ENCODE peak calls at places on chromosomes 3 and 15, in four cellular contexts. A is EL, I is NCI-H69, U is activated gamma-delta T cell treated with Interleukin-2 at 50 U/mL for 16 hours. Z is an unnamed sample.

GRCh38 chr15:43958894-43959330 is 132.1 kb downstream of the WDR76 start:
- DNase-seq in I (peak), A (peak), U (no peak), Z (peak)

GRCh38 chr3:34388836-34389235 is 590.4 kb downstream of the PDCD6IP start:
- DNase-seq in U (no peak), I (no peak), A (no peak), Z (no peak)

GRCh38 chr3:123289336-123290106 is 87.8 kb downstream of the SEC22A start:
- DNase-seq in U (no peak), I (no peak), A (no peak), Z (no peak)

GRCh38 chr15:33107950-33108349 is 86.6 kb downstream of the FMN1 start:
- DNase-seq in A (peak), U (no peak), I (no peak), Z (no peak)

GRCh38 chr3:23863060-23863459 is 53.7 kb downstream of the NKIRAS1 start:
- DNase-seq in U (no peak), I (no peak), A (no peak), Z (no peak)

GRCh38 chr3:42165211-42165610 is 74.1 kb downstream of the TRAK1 start:
- DNase-seq in I (no peak), U (no peak), A (no peak), Z (no peak)

GRCh38 chr3:53630547-53630946 is 136.1 kb downstream of the CACNA1D start:
- DNase-seq in U (no peak), A (no peak), I (peak), Z (no peak)

GRCh38 chr15:48775556-48775955 is 35.3 kb downstream of the CEP152 start:
- DNase-seq in U (no peak), A (no peak), I (no peak), Z (no peak)

GRCh38 chr3:50502225-50502583 is 1.2 kb downstream of the CACNA2D2 start:
- DNase-seq in A (no peak), I (peak), U (no peak), Z (no peak)

GRCh38 chr3:107855710-107856109 is 235.1 kb downstream of the CD47 start:
- DNase-seq in I (peak), A (peak), U (no peak), Z (no peak)

GRCh38 chr15:64490598-64491259 is 30.4 kb downstream of the ZNF609 start:
- DNase-seq in A (no peak), I (no peak), U (no peak), Z (peak)

GRCh38 chr15:59833366-59833765 is 144.2 kb upstream of the BNIP2 start:
- DNase-seq in U (no peak), I (peak), A (no peak), Z (no peak)

GRCh38 chr3:148756306-148756705 is 58.6 kb downstream of the AGTR1 start:
- DNase-seq in I (no peak), U (no peak), A (no peak), Z (no peak)

GRCh38 chr3:97949110-97949485 is 23.1 kb downstream of the RIOX2 start:
- DNase-seq in I (peak), U (no peak), A (no peak), Z (no peak)

GRCh38 chr15:67967871-67968423 is 86.2 kb upstream of the PIAS1 start:
- DNase-seq in I (peak), U (peak), A (peak), Z (peak)

GRCh38 chr3:70539908-70540307 is 227.5 kb upstream of the MDFIC2 start:
- DNase-seq in U (no peak), I (peak), A (no peak), Z (no peak)

GRCh38 chr3:61847784-61848462 is 286.6 kb downstream of the PTPRG start:
- DNase-seq in U (no peak), A (peak), I (no peak), Z (no peak)

GRCh38 chr3:43061101-43061895 is 44.6 kb downstream of the POMGNT2 start:
- DNase-seq in I (no peak), A (no peak), U (no peak), Z (no peak)

GRCh38 chr3:66795365-66795764 is 202.7 kb upstream of the KBTBD8 start:
- DNase-seq in U (no peak), I (no peak), A (peak), Z (peak)

GRCh38 chr15:73928971-73929627 is 2.8 kb downstream of the LOXL1 start:
- DNase-seq in U (no peak), I (no peak), A (peak), Z (peak)

GRCh38 chr3:110378481-110378880 is 693.1 kb upstream of the NECTIN3 start:
- DNase-seq in A (peak), U (no peak), I (no peak), Z (no peak)

GRCh38 chr15:33309602-33310276 is 1.0 kb upstream of the RYR3 start:
- DNase-seq in U (no peak), I (peak), A (no peak), Z (no peak)

Z was measured in AG08396.